ENCODE peak calls at places on chromosomes 1 and 21, in five cellular contexts. C is mucosa of gallbladder, B is foreskin fibroblast, A is MCF 10A, P is left lung. R is an unnamed sample.

GRCh38 chr1:32234792-32235191 is 12.2 kb upstream of the FAM167B start:
- DNase-seq in C (no peak), B (no peak), A (no peak), P (no peak), R (no peak)

GRCh38 chr1:70714149-70714548 is 303.1 kb downstream of the CTH start:
- DNase-seq in C (no peak), B (no peak), A (no peak), P (no peak), R (no peak)

GRCh38 chr1:167090289-167090942 is at the start of gene GPA33:
- DNase-seq in C (no peak), B (no peak), A (no peak), P (no peak), R (no peak)

GRCh38 chr1:171811671-171812070 is 29.6 kb upstream of the DNM3 start:
- DNase-seq in C (no peak), B (no peak), A (no peak), P (no peak), R (no peak)

GRCh38 chr21:44609193-44609592 is 2.7 kb upstream of the KRTAP10-8 start:
- DNase-seq in C (no peak), B (no peak), A (no peak), P (no peak), R (no peak)

GRCh38 chr1:201508809-201509208 is 1.9 kb upstream of the CSRP1 start:
- DNase-seq in C (no peak), B (peak), A (no peak), P (no peak), R (no peak)

GRCh38 chr1:68196676-68197075 is 35.6 kb downstream of the WLS start:
- DNase-seq in C (no peak), B (no peak), A (no peak), P (no peak), R (no peak)

GRCh38 chr1:157438236-157439012 is 113.9 kb downstream of the FCRL5 start:
- DNase-seq in C (no peak), B (peak), A (peak), P (no peak), R (no peak)

GRCh38 chr1:18234790-18235242 is 127.2 kb downstream of the IGSF21 start:
- DNase-seq in C (peak), B (peak), A (peak), P (no peak), R (no peak)

GRCh38 chr1:231724876-231725647 is 98.5 kb downstream of the DISC1 start:
- DNase-seq in C (peak), B (peak), A (peak), P (no peak), R (peak)

GRCh38 chr1:160637821-160638539 is 8.9 kb downstream of the SLAMF1 start:
- DNase-seq in C (no peak), B (no peak), A (no peak), P (no peak), R (no peak)

GRCh38 chr1:10624256-10625050 is 149.7 kb downstream of the PEX14 start:
- DNase-seq in C (no peak), B (no peak), A (no peak), P (no peak), R (peak)

GRCh38 chr1:191305370-191305769 is 827.7 kb upstream of the BRINP3 start:
- DNase-seq in C (no peak), B (no peak), A (no peak), P (no peak), R (no peak)

GRCh38 chr1:91307784-91308409 is 96.7 kb downstream of the HFM1 start:
- DNase-seq in C (no peak), B (no peak), A (no peak), P (no peak), R (no peak)

GRCh38 chr1:211965108-211965805 is 70.1 kb downstream of the INTS7 start:
- DNase-seq in C (no peak), B (no peak), A (no peak), P (no peak), R (no peak)

GRCh38 chr1:180953791-180954721 is 41.4 kb downstream of the KIAA1614 start:
- DNase-seq in C (peak), B (peak), A (no peak), P (peak), R (peak)

GRCh38 chr1:111733183-111733995 is 5.8 kb downstream of the INKA2 start:
- DNase-seq in C (peak), B (peak), A (peak), P (peak), R (peak)

R was measured in lower lobe of right lung.